ENCODE peak calls at places on chromosome 22, in five cellular contexts. T is GM12865, Z is hepatocyte, F is dorsolateral prefrontal cortex, X is AG09309. M is an unnamed sample.
A peak's percentile ranks its signal among the peaks of the same experiment; 100 is the strongest.

GRCh38 chr22:48929276-48929790 is 898.3 kb downstream of the BRD1 start:
- DNase-seq in X (no peak), T (no peak), Z (no peak), F (no peak), M (peak; percentile 31)

GRCh38 chr22:23233084-23233501 is 52.8 kb downstream of the BCR start:
- DNase-seq in F (no peak), T (no peak), Z (no peak), X (no peak), M (peak; percentile 50)

GRCh38 chr22:47011131-47011854 is 248.8 kb downstream of the TBC1D22A start:
- DNase-seq in T (no peak), Z (no peak), X (no peak), F (no peak), M (peak; percentile 55)

GRCh38 chr22:30228509-30229359 is 17.8 kb downstream of the LIF start:
- DNase-seq in F (no peak), T (no peak), X (no peak), Z (no peak), M (no peak)

GRCh38 chr22:29310065-29310862 is 3.8 kb downstream of the GAS2L1 start:
- DNase-seq in F (no peak), X (no peak), T (no peak), Z (no peak), M (no peak)

GRCh38 chr22:35558719-35559118 is 18.1 kb downstream of the RASD2 start:
- DNase-seq in Z (no peak), X (no peak), F (no peak), T (no peak), M (no peak)

GRCh38 chr22:48820481-48821345 is 1007.0 kb downstream of the BRD1 start:
- DNase-seq in X (no peak), Z (no peak), F (peak; percentile 29), T (no peak), M (peak; percentile 29)

GRCh38 chr22:41603873-41604332 is 14.3 kb upstream of the PMM1 start:
- DNase-seq in X (no peak), F (no peak), T (peak; percentile 91), Z (no peak), M (no peak)

GRCh38 chr22:29987143-29987542 is 93.1 kb upstream of the HORMAD2 start:
- DNase-seq in T (peak; percentile 41), Z (no peak), F (no peak), X (no peak), M (no peak)

GRCh38 chr22:35440129-35440528 is 40.2 kb downstream of the MCM5 start:
- DNase-seq in Z (no peak), X (no peak), F (no peak), T (no peak), M (no peak)

GRCh38 chr22:25353516-25354445 is 134.3 kb downstream of the CRYBB2 start:
- DNase-seq in X (no peak), F (peak; percentile 9), T (no peak), Z (no peak), M (peak; percentile 25)

GRCh38 chr22:46233231-46233630 is 16.9 kb downstream of the CDPF1 start:
- DNase-seq in F (peak; percentile 83), X (no peak), T (no peak), Z (no peak), M (no peak)

GRCh38 chr22:42074153-42074750 is at the start of gene PHETA2:
- DNase-seq in Z (peak; percentile 52), T (peak; percentile 54), F (no peak), X (no peak), M (peak; percentile 80)

GRCh38 chr22:35024364-35024692 is 41.6 kb upstream of the ISX start:
- DNase-seq in Z (no peak), X (no peak), F (no peak), T (no peak), M (no peak)

GRCh38 chr22:24133187-24133965 is 47.9 kb upstream of the SUSD2 start:
- DNase-seq in X (no peak), T (no peak), F (no peak), Z (no peak), M (peak; percentile 76)

GRCh38 chr22:18985761-18986160 is 49.7 kb upstream of the PRODH start:
- DNase-seq in T (no peak), Z (no peak), F (no peak), X (no peak), M (no peak)

GRCh38 chr22:48394787-48395620 is 1432.7 kb downstream of the BRD1 start:
- DNase-seq in T (no peak), X (no peak), Z (no peak), F (no peak), M (peak; percentile 62)

GRCh38 chr22:28799834-28800307 is 498 bp downstream of the XBP1 start:
- DNase-seq in Z (peak; percentile 77), T (peak; percentile 69), X (peak; percentile 17), F (peak; percentile 50), M (no peak)

GRCh38 chr22:23697031-23697970 is 6.5 kb downstream of the RGL4 start:
- DNase-seq in T (no peak), Z (no peak), X (no peak), F (no peak), M (peak; percentile 35)

GRCh38 chr22:36148411-36148810 is 12.1 kb downstream of the APOL3 start:
- DNase-seq in F (no peak), T (no peak), Z (no peak), X (no peak), M (no peak)

GRCh38 chr22:29128891-29129643 is 56.2 kb downstream of the KREMEN1 start:
- DNase-seq in X (no peak), T (no peak), Z (no peak), F (no peak), M (no peak)

GRCh38 chr22:46201059-46201757 is 48.9 kb downstream of the CDPF1 start:
- DNase-seq in Z (peak; percentile 49), X (no peak), F (no peak), T (no peak), M (peak; percentile 75)

GRCh38 chr22:24996420-24996952 is 44.0 kb downstream of the KIAA1671 start:
- DNase-seq in T (no peak), X (no peak), Z (peak; percentile 53), F (no peak), M (peak; percentile 80)

GRCh38 chr22:20019661-20020532 is 1.0 kb upstream of the TANGO2 start:
- DNase-seq in Z (no peak), X (no peak), F (no peak), T (no peak), M (no peak)
- H3K4me3 ChIP-seq in Z (no peak overlapping the region), X (peak overlapping the region; percentile 49), F (peak overlapping the region; percentile 97), T (peak overlapping the region; percentile 74), M (no peak overlapping the region)

GRCh38 chr22:50145741-50146439 is 24.6 kb upstream of the PANX2 start:
- DNase-seq in T (no peak), F (no peak), Z (no peak), X (no peak), M (no peak)

GRCh38 chr22:50148991-50149721 is 21.4 kb upstream of the PANX2 start:
- DNase-seq in F (peak; percentile 77), T (peak; percentile 83), X (no peak), Z (peak; percentile 77), M (peak; percentile 96)

GRCh38 chr22:50146440-50147228 is 23.9 kb upstream of the PANX2 start:
- DNase-seq in Z (peak; percentile 68), X (peak; percentile 24), T (no peak), F (peak; percentile 79), M (no peak)

GRCh38 chr22:50150161-50151129 is 20.1 kb upstream of the PANX2 start:
- DNase-seq in X (no peak), Z (no peak), F (peak; percentile 60), T (no peak), M (peak; percentile 47)

DNA sequence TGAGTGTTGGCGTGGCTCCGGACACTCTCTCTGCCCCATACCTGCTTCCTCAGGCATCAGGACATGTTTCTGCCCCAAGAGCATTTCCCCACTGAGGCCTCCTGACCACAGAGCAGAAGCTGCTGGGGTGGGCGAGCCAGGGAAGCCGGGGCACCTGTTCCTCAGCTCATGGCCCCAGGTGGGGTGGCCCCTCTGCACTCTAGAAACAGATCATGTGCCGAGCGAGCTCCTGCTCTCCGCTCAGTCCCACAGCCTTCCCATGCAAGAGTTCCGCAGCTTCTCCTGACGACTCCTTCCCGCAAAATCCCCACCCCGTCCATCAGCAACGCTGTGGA is 22.4 kb upstream of the PANX2 start:
- DNase-seq in Z (no peak), X (no peak), T (no peak), F (no peak), M (no peak)
- H3K4me3 ChIP-seq in Z (no peak overlapping the region), X (no peak overlapping the region), T (no peak overlapping the region), F (no peak overlapping the region), M (no peak overlapping the region)

GRCh38 chr22:38754247-38755154 is 1.3 kb downstream of the SUN2 start:
- DNase-seq in X (no peak), Z (peak; percentile 70), T (peak; percentile 65), F (no peak), M (peak; percentile 89)
- H3K4me3 ChIP-seq in X (peak overlapping the region; percentile 56), Z (peak overlapping the region; percentile 46), T (peak overlapping the region; percentile 95), F (peak overlapping the region; percentile 85), M (peak overlapping the region; percentile 84)

GRCh38 chr22:39245130-39246039 is 603 bp upstream of the PDGFB start:
- DNase-seq in F (peak; percentile 89), Z (no peak), X (no peak), T (no peak), M (no peak)

GRCh38 chr22:39243443-39244072 is 1.2 kb downstream of the PDGFB start:
- DNase-seq in Z (peak; percentile 78), T (no peak), F (no peak), X (no peak), M (peak; percentile 90)

GRCh38 chr22:39244496-39245129 is at the start of gene PDGFB:
- DNase-seq in T (no peak), Z (peak; percentile 63), X (no peak), F (no peak), M (peak; percentile 82)

GRCh38 chr22:39242809-39243442 is 1.9 kb downstream of the PDGFB start:
- DNase-seq in F (no peak), X (no peak), Z (peak; percentile 79), T (no peak), M (peak; percentile 91)

GRCh38 chr22:39244073-39244495 is 698 bp downstream of the PDGFB start:
- DNase-seq in X (no peak), F (no peak), T (no peak), Z (no peak), M (no peak)
- H3K4me3 ChIP-seq in X (no peak overlapping the region), F (peak overlapping the region; percentile 58), T (no peak overlapping the region), Z (peak overlapping the region; percentile 36), M (peak overlapping the region; percentile 64)

GRCh38 chr22:43176090-43176489 is 10.8 kb downstream of the TTLL12 start:
- DNase-seq in Z (no peak), T (no peak), X (no peak), F (no peak), M (no peak)
- H3K4me3 ChIP-seq in Z (no peak overlapping the region), T (no peak overlapping the region), X (no peak overlapping the region), F (no peak overlapping the region), M (no peak overlapping the region)

GRCh38 chr22:45006873-45007246 is 2.9 kb downstream of the PHF21B start:
- DNase-seq in T (no peak), F (no peak), Z (peak; percentile 69), X (no peak), M (peak; percentile 96)
- H3K4me3 ChIP-seq in T (no peak overlapping the region), F (peak overlapping the region; percentile 68), Z (peak overlapping the region; percentile 79), X (no peak overlapping the region), M (peak overlapping the region; percentile 57)

GRCh38 chr22:27213766-27214581 is 556.6 kb downstream of the MIAT start:
- DNase-seq in F (no peak), X (peak; percentile 25), Z (no peak), T (no peak), M (no peak)
- H3K4me3 ChIP-seq in F (no peak overlapping the region), X (no peak overlapping the region), Z (no peak overlapping the region), T (no peak overlapping the region), M (no peak overlapping the region)